ENCODE peak calls at places on chromosomes 6 and 20, in five cellular contexts. N, W, P, J and U are unnamed samples.

GRCh38 chr6:106117579-106117978 is 31.4 kb downstream of the PRDM1 start:
- DNase-seq in P (no peak), N (no peak), J (no peak), W (no peak), U (no peak)

GRCh38 chr20:59421089-59421488 is 120.7 kb downstream of the EDN3 start:
- DNase-seq in P (no peak), W (no peak), N (no peak), J (no peak), U (no peak)

GRCh38 chr20:62117658-62118057 is 4.6 kb upstream of the LSM14B start:
- DNase-seq in N (no peak), W (no peak), J (no peak), P (no peak), U (no peak)

GRCh38 chr6:83966539-83966938 is 67.0 kb upstream of the MRAP2 start:
- DNase-seq in W (no peak), N (no peak), P (no peak), J (no peak), U (no peak)

GRCh38 chr6:131059486-131059885 is 3.6 kb downstream of the EPB41L2 start:
- DNase-seq in P (no peak), N (no peak), J (no peak), W (no peak), U (no peak)

GRCh38 chr6:56188429-56188828 is 59.0 kb downstream of the COL21A1 start:
- DNase-seq in P (no peak), W (no peak), J (no peak), N (no peak), U (no peak)

GRCh38 chr6:3390698-3391097 is 66.2 kb downstream of the SLC22A23 start:
- DNase-seq in J (no peak), W (peak; percentile 60), N (no peak), P (no peak), U (no peak)

GRCh38 chr6:144912474-144912873 is 627.3 kb downstream of the UTRN start:
- DNase-seq in W (no peak), J (no peak), P (no peak), N (no peak), U (no peak)

GRCh38 chr20:56778765-56779195 is 149.7 kb downstream of the TFAP2C start:
- DNase-seq in P (no peak), W (no peak), J (no peak), N (no peak), U (peak; percentile 19)

GRCh38 chr6:44664716-44665115 is 277.2 kb downstream of the CDC5L start:
- DNase-seq in W (no peak), N (no peak), J (no peak), P (no peak), U (peak; percentile 57)

GRCh38 chr6:71404145-71404966 is 115.7 kb downstream of the OGFRL1 start:
- DNase-seq in N (peak; percentile 79), W (no peak), P (no peak), J (no peak), U (no peak)

GRCh38 chr20:3068986-3069900 is 2.2 kb upstream of the OXT start:
- DNase-seq in W (no peak), P (no peak), N (peak; percentile 55), J (no peak), U (no peak)

GRCh38 chr6:93294879-93295278 is 124.5 kb downstream of the EPHA7 start:
- DNase-seq in J (no peak), N (no peak), W (no peak), P (no peak), U (no peak)

GRCh38 chr20:42901689-42902518 is 287.8 kb downstream of the PTPRT start:
- DNase-seq in P (no peak), N (peak; percentile 52), J (no peak), W (no peak), U (no peak)

GRCh38 chr6:112560651-112561050 is 213.5 kb downstream of the RFPL4B start:
- DNase-seq in W (no peak), P (no peak), N (no peak), J (no peak), U (no peak)

GRCh38 chr20:62940875-62941274 is 2.9 kb downstream of the GID8 start:
- DNase-seq in P (no peak), J (no peak), W (no peak), N (no peak), U (no peak)

GRCh38 chr20:35523298-35523888 is 6.1 kb downstream of the C20orf173 start:
- DNase-seq in P (no peak), J (no peak), W (peak; percentile 66), N (peak; percentile 47), U (peak; percentile 43)

DNA sequence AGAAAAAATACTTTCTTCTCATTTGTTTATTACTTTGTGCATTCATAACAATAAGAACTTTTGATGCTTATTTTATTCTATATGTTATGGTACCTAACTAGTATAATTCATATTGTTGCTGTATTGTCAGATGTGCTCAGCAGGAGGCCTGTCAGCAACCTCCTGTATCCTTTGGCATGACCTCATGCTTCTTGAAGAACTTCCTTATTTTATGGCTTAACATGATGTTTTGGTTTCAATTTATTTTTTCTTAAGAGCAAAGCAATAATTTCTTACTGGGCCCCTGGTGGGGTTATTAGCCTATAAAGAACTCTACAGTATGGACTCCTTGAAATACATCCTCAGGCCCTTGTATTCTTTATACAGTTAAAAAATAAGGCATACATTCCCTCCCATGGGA is 17.3 kb downstream of the GGTLC1 start:
- DNase-seq in P (no peak), N (no peak), J (no peak), W (no peak), U (no peak)
- TF ChIP-seq YY1 in P (no peak), N (no peak), J (no peak), W (no peak), U (no peak)

DNA sequence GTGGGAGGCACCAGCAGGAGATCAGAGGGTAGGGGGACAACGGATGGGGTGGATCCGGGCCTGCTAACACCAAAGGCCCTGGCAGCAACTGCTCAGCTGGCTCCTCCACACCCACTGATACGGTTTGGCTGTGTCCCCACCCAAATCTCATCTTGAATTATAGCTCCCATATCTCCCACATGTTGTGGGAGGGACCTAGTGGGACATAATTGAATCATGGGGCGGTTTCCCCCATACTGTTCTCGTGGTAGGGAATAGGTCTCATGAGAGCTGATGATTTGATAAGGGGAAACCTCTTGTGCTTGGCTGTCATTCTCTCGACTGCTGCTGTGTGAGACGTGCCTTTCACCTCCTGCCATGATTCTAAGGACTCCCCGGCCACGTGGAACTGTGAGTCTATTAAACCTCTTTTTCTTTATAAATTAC is 39.9 kb upstream of the MLN start:
- DNase-seq in N (no peak), P (no peak), W (no peak), J (no peak), U (no peak)
- TF ChIP-seq EP300 in N (no peak), P (no peak), W (no peak), J (no peak), U (no peak)

GRCh38 chr20:39631557-39631956 is 669.4 kb downstream of the DHX35 start:
- DNase-seq in J (no peak), W (no peak), P (no peak), N (no peak), U (no peak)

GRCh38 chr20:39624316-39624715 is 662.2 kb downstream of the DHX35 start:
- DNase-seq in P (no peak), J (no peak), N (no peak), W (no peak), U (no peak)

GRCh38 chr20:39630215-39630614 is 668.1 kb downstream of the DHX35 start:
- DNase-seq in W (no peak), J (no peak), N (no peak), P (no peak), U (peak; percentile 63)

GRCh38 chr20:39623584-39624234 is 661.6 kb downstream of the DHX35 start:
- DNase-seq in P (no peak), N (no peak), J (no peak), W (no peak), U (no peak)

GRCh38 chr20:39627765-39628164 is 665.6 kb downstream of the DHX35 start:
- DNase-seq in J (no peak), W (no peak), P (no peak), N (no peak), U (no peak)
- TF ChIP-seq RAD21 in J (no peak), W (no peak), P (no peak), N (no peak), U (no peak)

GRCh38 chr6:14799928-14800327 is 445.9 kb upstream of the JARID2 start:
- DNase-seq in J (peak; percentile 34), P (no peak), W (peak; percentile 79), N (peak; percentile 50), U (peak; percentile 51)
- TF ChIP-seq YY1 in J (peak; percentile 39), P (no peak), W (no peak), N (no peak), U (no peak)